ENCODE peak calls at places on chromosomes 2 and 18, in nine cellular contexts. F is right lobe of liver; E is ovary; C is Panc1; W is adrenal gland; Z is CD8-positive, alpha-beta T cell; B is heart left ventricle; T is psoas muscle; O is cardiac muscle cell. D is an unnamed sample. For H3K36me3, the result is how much of the 10 kb centered on the place peaks cover.

GRCh38 chr2:172864182-172864581 is 128.5 kb downstream of the RAPGEF4 start:
- DNase-seq in F (peak), E (peak), C (peak), W (peak), Z (peak), B (no peak), T (peak), O (peak), D (peak)

GRCh38 chr2:222930862-222931261 is 70.0 kb downstream of the ACSL3 start:
- DNase-seq in F (no peak), E (no peak), C (no peak), W (no peak), Z (no peak), B (no peak), T (no peak), O (peak), D (no peak)

GRCh38 chr18:11324956-11325873 is 175.8 kb upstream of the PIEZO2 start:
- DNase-seq in F (no peak), E (no peak), C (no peak), W (no peak), Z (no peak), B (no peak), T (no peak), O (peak), D (no peak)

GRCh38 chr2:67867735-67868134 is 195.1 kb downstream of the C1D start:
- DNase-seq in F (no peak), E (no peak), C (no peak), W (no peak), Z (no peak), B (no peak), T (no peak), O (peak), D (no peak)

GRCh38 chr18:63951302-63951705 is 2.2 kb downstream of the HMSD start:
- DNase-seq in F (no peak), E (no peak), C (no peak), W (no peak), Z (no peak), B (no peak), T (no peak), O (no peak), D (no peak)

GRCh38 chr18:66344227-66344626 is 259.7 kb downstream of the CDH19 start:
- DNase-seq in F (no peak), E (no peak), C (no peak), W (no peak), Z (no peak), B (no peak), T (no peak), O (no peak), D (no peak)

GRCh38 chr2:120348134-120349103 is 2.5 kb downstream of the INHBB start:
- DNase-seq in F (no peak), E (no peak), C (no peak), W (no peak), Z (no peak), B (no peak), T (no peak), O (peak), D (no peak)

GRCh38 chr2:75608684-75609333 is 37.8 kb upstream of the MRPL19 start:
- DNase-seq in F (peak), E (peak), C (peak), W (peak), Z (peak), B (peak), T (peak), O (peak), D (peak)

GRCh38 chr18:37471619-37472018 is 94.0 kb downstream of the CELF4 start:
- DNase-seq in F (no peak), E (no peak), C (no peak), W (no peak), Z (no peak), B (no peak), T (no peak), O (no peak), D (no peak)

GRCh38 chr18:79121746-79122474 is 52.7 kb downstream of the ATP9B start:
- DNase-seq in F (no peak), E (no peak), C (no peak), W (no peak), Z (no peak), B (no peak), T (no peak), O (peak), D (no peak)

GRCh38 chr2:224042191-224042696 is 3.2 kb upstream of the SERPINE2 start:
- DNase-seq in F (no peak), E (peak), C (no peak), W (no peak), Z (no peak), B (no peak), T (no peak), O (peak), D (no peak)
- H3K36me3 ChIP-seq in F (under half), E (under half), C (under half), W (under half), Z (under half), B (under half), T (under half), O (under half), D (under half)

DNA sequence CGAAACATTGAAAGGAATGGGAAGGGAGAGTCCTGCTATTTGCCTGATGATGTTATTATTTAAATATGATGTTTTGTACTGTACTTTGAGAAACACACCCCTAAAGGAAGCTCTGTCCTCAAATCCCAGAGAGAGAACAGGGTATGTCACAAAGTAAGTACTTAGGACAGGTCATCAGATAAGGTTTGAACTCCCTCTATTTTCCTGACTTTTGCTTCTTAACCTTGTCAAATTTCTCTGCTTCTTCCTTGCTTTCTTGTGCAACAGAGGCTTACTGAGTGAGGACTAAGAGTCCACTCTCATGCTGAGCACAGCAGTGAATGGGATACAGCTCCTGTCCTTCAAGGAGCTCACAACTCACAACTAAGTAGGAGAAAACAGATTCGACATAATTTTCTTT is 3.7 kb downstream of the DGUOK start:
- DNase-seq in F (no peak), E (no peak), C (no peak), W (no peak), Z (no peak), B (no peak), T (no peak), O (no peak), D (no peak)
- H3K4me3 ChIP-seq in F (no peak), E (no peak), C (no peak), W (no peak), Z (no peak), B (no peak), T (no peak), O (no peak), D (no peak)

DNA sequence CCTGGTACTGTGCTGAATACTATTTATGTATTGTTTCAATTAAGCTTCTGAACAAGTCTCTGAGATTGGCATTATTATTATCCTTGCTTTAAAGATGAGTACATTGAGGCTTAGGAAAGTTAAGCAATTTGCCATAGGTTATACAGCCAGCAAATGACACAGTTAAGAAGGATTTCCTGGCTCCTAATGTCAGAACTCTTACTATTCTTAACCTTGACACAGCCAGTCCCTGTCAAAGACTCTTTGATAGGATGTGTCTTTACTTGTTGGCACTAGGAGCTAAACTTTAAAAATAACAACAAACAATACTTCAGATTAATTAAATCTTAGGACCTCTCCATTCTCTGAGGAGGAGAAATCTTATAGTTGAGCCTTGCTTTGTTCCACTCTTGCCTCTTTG is 70.6 kb downstream of the UBR3 start:
- DNase-seq in F (no peak), E (no peak), C (no peak), W (no peak), Z (no peak), B (no peak), T (no peak), O (no peak), D (no peak)
- H3K36me3 ChIP-seq in F (under half), E (under half), C (under half), W (under half), Z (under half), B (half or more), T (under half), O (under half), D (under half)

GRCh38 chr2:188227713-188228112 is 64.0 kb upstream of the GULP1 start:
- DNase-seq in F (no peak), E (no peak), C (no peak), W (no peak), Z (no peak), B (no peak), T (no peak), O (no peak), D (no peak)
- H3K4me3 ChIP-seq in F (no peak), E (no peak), C (no peak), W (no peak), Z (no peak), B (no peak), T (no peak), O (no peak), D (no peak)

GRCh38 chr2:105379741-105380186 is 19.1 kb downstream of the FHL2 start:
- DNase-seq in F (no peak), E (no peak), C (no peak), W (no peak), Z (no peak), B (no peak), T (peak), O (no peak), D (no peak)
- H3K36me3 ChIP-seq in F (under half), E (under half), C (half or more), W (under half), Z (under half), B (half or more), T (under half), O (half or more), D (under half)

DNA sequence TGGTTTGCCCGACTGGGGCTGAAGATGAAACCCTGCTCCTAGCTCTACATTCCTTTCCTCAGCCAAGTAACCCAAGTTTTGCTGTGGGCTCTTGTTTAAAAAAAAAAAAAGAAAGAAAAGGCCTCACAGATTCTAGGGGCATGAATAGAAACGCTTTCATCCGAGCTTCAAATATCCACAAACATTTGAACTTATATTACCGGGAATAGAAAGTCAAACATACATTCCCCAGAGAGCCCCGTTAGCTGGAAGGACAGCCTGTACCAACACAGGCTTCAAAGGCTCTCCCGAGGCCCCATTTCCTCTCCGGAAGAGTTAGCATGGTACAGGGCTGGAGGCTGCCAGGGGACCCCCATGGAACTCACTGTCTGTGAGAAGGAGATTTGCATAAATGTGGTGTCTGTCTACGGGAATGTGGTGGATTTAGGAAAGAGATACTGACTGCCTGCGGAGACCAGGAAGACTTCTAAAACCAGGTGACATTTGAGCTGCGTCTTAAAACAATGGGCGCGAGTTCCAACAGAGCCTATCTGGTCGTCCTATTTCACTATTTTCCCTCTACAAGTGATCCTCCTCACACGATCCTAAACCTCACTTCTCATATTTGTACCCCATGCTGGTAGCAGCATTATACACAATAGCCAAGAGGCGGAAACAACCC is 723 bp upstream of the MATN3 start:
- DNase-seq in F (no peak), E (no peak), C (no peak), W (no peak), Z (no peak), B (no peak), T (no peak), O (no peak), D (no peak)
- H3K4me3 ChIP-seq in F (peak), E (peak), C (peak), W (peak), Z (peak), B (peak), T (peak), O (peak), D (peak)

DNA sequence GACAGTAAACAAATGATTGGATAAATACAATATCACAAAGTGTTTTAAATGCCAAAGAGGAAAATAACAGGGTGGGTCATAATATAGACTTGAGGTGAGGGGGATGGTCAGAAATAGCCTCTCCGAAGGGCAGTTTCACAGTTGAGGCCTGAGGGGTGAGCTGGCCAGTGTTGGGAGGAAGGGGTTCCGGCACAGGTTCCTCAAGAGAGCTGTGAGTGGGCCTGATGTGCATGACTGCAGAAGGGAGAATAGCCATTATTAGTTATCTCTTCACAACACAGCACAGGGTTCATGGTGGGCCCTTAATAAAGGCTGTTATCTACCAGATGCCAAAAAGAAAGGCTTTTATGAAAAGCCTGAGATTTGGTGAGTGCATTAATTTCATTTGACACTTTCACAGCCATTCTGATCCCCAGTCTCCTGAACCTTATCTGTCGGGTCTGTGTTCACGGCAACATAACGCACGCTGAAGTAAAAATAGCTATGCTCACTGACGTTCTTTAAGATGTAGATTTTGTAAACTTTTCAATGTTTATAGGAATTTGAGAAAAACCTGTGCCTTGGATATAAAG is 39.6 kb downstream of the POLR1A start:
- DNase-seq in F (no peak), E (no peak), C (no peak), W (peak), Z (no peak), B (no peak), T (no peak), O (no peak), D (no peak)
- H3K36me3 ChIP-seq in F (under half), E (under half), C (half or more), W (under half), Z (under half), B (half or more), T (half or more), O (under half), D (under half)

DNA sequence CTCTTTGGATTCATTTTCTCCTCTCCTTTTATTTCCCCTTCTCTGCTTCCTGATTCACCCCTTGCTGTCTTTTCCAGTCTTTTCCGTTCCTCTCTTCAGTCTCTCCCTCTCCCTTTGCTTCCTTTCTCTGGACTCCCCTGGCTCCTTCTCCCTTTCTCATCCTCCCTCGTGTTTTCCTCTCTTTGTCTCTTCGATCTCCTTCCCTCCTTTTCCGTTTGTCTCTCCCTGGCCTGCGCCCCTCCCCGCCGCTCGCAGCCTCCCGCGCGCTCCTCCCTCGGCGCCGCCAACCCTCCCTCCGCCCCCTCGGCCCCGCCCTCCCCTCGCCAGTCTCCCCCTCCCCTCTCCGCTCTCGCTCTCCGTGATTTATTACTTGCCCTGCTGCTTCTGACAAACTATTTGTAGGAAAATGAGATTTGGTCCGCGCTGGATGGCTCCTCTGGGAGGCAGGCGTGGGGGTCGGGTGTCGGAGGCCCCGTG is 46.0 kb upstream of the PAX8 start:
- DNase-seq in F (peak), E (peak), C (no peak), W (peak), Z (peak), B (peak), T (peak), O (peak), D (peak)
- H3K4me3 ChIP-seq in F (peak), E (peak), C (peak), W (peak), Z (peak), B (no peak), T (peak), O (peak), D (peak)

GRCh38 chr2:74428675-74429074 is 7.1 kb downstream of the WDR54 start:
- DNase-seq in F (no peak), E (no peak), C (no peak), W (no peak), Z (no peak), B (no peak), T (no peak), O (no peak), D (no peak)

GRCh38 chr2:74425523-74425922 is 4.0 kb downstream of the WDR54 start:
- DNase-seq in F (no peak), E (no peak), C (no peak), W (no peak), Z (no peak), B (no peak), T (no peak), O (no peak), D (no peak)

GRCh38 chr2:74429487-74430451 is 8.2 kb downstream of the WDR54 start:
- DNase-seq in F (peak), E (no peak), C (no peak), W (no peak), Z (no peak), B (no peak), T (no peak), O (no peak), D (no peak)

GRCh38 chr2:74426181-74426758 is 4.7 kb downstream of the WDR54 start:
- DNase-seq in F (no peak), E (no peak), C (no peak), W (no peak), Z (no peak), B (no peak), T (no peak), O (no peak), D (no peak)

GRCh38 chr2:74427551-74427950 is 6.0 kb downstream of the WDR54 start:
- DNase-seq in F (no peak), E (no peak), C (no peak), W (no peak), Z (no peak), B (no peak), T (no peak), O (no peak), D (no peak)
- H3K36me3 ChIP-seq in F (half or more), E (under half), C (under half), W (half or more), Z (under half), B (half or more), T (under half), O (under half), D (under half)

GRCh38 chr2:231920366-231920765 is 5.8 kb downstream of the NPPC start:
- DNase-seq in F (no peak), E (no peak), C (no peak), W (no peak), Z (no peak), B (no peak), T (no peak), O (no peak), D (no peak)
- H3K4me3 ChIP-seq in F (no peak), E (no peak), C (no peak), W (no peak), Z (no peak), B (no peak), T (no peak), O (no peak), D (no peak)

D was measured in iPS DF 6.9.